ENCODE peak calls at places on chromosomes 16 and 17, in seven cellular contexts. J, C, P, Q, D, K and Y are unnamed samples. For H3K4me1, the result is how much of the 10 kb centered on the place peaks cover.

GRCh38 chr16:71542377-71542776 is 16.2 kb downstream of the CHST4 start:
- DNase-seq in D (peak), P (peak), Q (peak), C (peak), K (peak), J (peak), Y (peak)

GRCh38 chr17:49210158-49211029 is at the start of the genes ABI3 and GNGT2:
- DNase-seq in P (peak), J (peak), D (peak), C (peak), Q (peak), K (no peak), Y (no peak)

GRCh38 chr17:39800540-39800939 is 62.8 kb downstream of the GRB7 start:
- DNase-seq in C (no peak), Q (no peak), D (no peak), P (no peak), K (no peak), J (peak), Y (no peak)

GRCh38 chr16:1791943-1792812 is 1.3 kb downstream of the IGFALS start:
- DNase-seq in P (peak), Q (peak), D (no peak), J (no peak), K (no peak), C (peak), Y (peak)

GRCh38 chr17:33072421-33073175 is 81.0 kb downstream of the SPACA3 start:
- DNase-seq in D (no peak), J (no peak), Q (no peak), K (no peak), P (no peak), C (no peak), Y (no peak)

GRCh38 chr17:64355536-64356303 is 34.9 kb downstream of the PECAM1 start:
- DNase-seq in P (no peak), Q (no peak), D (peak), J (no peak), K (no peak), C (no peak), Y (peak)

GRCh38 chr16:66342294-66342900 is 24.1 kb upstream of the CDH5 start:
- DNase-seq in J (peak), D (no peak), P (no peak), K (peak), Q (peak), C (no peak), Y (peak)

GRCh38 chr17:35733366-35733765 is 1.9 kb downstream of the RASL10B start:
- DNase-seq in Q (no peak), D (no peak), C (no peak), K (no peak), J (no peak), P (peak), Y (no peak)

GRCh38 chr17:35486920-35487727 is 38.6 kb upstream of the SLFN13 start:
- DNase-seq in Q (peak), P (no peak), C (peak), K (peak), D (peak), J (no peak), Y (peak)

GRCh38 chr17:39283098-39283497 is 57.4 kb upstream of the STAC2 start:
- DNase-seq in D (no peak), Q (no peak), C (no peak), P (no peak), J (no peak), K (no peak), Y (no peak)

GRCh38 chr17:19645608-19646250 is 2.8 kb upstream of the ALDH3A2 start:
- DNase-seq in P (peak), C (peak), K (peak), J (peak), D (no peak), Q (peak), Y (peak)

GRCh38 chr16:68283840-68284595 is 19.7 kb downstream of the SLC7A6 start:
- DNase-seq in J (peak), C (no peak), D (no peak), K (no peak), P (no peak), Q (no peak), Y (no peak)

GRCh38 chr17:81529437-81529803 is 1.2 kb downstream of the FSCN2 start:
- DNase-seq in D (no peak), J (no peak), K (no peak), Q (no peak), C (no peak), P (no peak), Y (no peak)

GRCh38 chr16:67518676-67519075 is 10.0 kb upstream of the RIPOR1 start:
- DNase-seq in Q (no peak), K (no peak), D (no peak), P (no peak), C (no peak), J (peak), Y (no peak)

GRCh38 chr17:34382586-34383224 is 19.7 kb upstream of the CCL1 start:
- DNase-seq in D (no peak), K (no peak), C (no peak), Q (no peak), J (peak), P (no peak), Y (no peak)

GRCh38 chr16:16778322-16778721 is 399.4 kb downstream of the NPIPA7 start:
- DNase-seq in P (no peak), Q (no peak), J (no peak), D (no peak), C (no peak), K (no peak), Y (no peak)

GRCh38 chr16:12020007-12020406 is 43.5 kb downstream of the SNX29 start:
- DNase-seq in K (no peak), Q (no peak), P (no peak), D (no peak), J (peak), C (no peak), Y (no peak)

GRCh38 chr16:12021578-12022265 is 45.2 kb downstream of the SNX29 start:
- DNase-seq in P (no peak), K (no peak), J (no peak), C (no peak), Q (no peak), D (no peak), Y (no peak)

GRCh38 chr16:12011565-12011964 is 35.0 kb downstream of the SNX29 start:
- DNase-seq in P (no peak), K (no peak), J (no peak), Q (no peak), D (no peak), C (no peak), Y (no peak)

GRCh38 chr16:12017583-12017982 is 41.0 kb downstream of the SNX29 start:
- DNase-seq in K (no peak), P (no peak), Q (no peak), J (no peak), C (no peak), D (peak), Y (no peak)

DNA sequence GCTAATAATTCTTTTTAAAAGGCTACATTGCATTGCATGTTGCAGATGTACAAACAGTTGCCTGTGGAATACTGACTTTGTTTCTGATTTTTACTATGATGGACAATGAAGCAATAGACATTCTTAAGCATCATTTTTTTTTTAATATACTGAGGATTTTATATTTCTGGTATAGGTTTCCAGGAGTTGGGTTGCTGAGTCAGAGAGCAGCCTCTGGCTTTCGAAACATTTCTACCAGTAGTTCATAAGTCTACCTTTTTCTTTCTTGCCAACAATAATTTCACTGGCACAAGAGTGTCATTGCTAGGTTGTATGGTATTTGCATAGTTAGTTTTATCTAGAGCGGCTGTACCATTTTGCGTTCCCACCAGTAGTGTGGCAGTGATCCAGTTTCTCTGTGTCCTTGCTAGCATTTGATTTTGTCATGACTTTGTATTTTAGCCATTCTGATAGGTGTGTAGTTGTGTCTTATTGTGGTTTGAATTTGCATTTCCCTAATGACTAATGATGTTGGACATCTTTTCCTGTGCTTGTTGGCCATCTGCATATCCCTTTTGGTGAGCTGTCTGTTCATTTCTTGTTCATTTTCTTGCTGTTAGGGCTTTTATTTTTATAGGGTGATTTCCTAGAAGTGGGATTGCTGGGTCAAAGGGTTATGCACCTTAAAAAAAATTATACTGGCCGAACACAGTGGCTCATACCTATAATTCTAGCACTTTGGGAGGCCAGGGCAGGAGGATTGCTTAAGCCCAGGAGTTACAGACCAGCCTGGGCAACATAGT is 39.8 kb downstream of the SNX29 start:
- DNase-seq in Q (no peak), J (no peak), K (no peak), D (peak), C (no peak), P (no peak), Y (no peak)
- TF ChIP-seq CTCF in Q (no peak), J (no peak), K (no peak), D (no peak), C (no peak), P (no peak), Y (no peak)

DNA sequence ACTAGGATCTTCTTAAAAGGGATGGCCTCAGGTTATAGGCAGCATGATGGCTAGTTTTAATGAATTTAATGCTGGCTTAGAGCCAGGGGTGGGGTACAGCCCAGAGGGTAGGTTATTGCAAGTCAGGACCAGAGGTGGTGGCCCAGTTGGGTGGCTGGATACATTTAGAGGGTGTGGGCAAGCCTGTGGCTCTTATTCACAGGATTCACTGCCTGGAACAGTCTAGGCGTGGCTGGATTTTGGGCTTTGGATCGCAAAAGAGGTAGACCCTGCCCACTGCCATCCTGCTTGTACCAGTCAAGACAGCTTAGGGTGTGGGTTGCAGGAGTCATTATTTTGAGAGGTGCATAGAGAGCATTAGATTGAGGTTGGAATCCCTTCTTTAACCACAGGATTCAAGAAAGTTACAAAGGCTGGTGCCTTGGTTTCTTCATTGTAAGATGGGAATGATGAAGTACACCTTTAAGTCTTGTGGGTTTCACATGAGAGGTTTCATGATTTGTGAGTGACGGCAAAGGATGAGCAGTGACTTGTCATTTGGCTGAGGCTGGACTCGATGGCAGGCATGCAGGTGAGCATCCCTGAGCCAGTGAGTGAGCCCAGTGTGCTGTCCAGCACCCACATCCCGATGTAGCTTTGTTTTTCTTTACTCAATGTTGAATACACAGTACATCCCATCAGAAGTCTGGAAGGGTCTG is 85.2 kb downstream of the KSR1 start:
- DNase-seq in Q (no peak), C (no peak), J (no peak), D (no peak), P (no peak), K (no peak), Y (peak)
- H3K4me1 ChIP-seq in Q (half or more), C (under half), J (under half), D (half or more), P (under half), K (half or more), Y (under half)

GRCh38 chr17:2964370-2964769 is 99.0 kb downstream of the OR1D5 start:
- DNase-seq in K (no peak), Q (no peak), C (no peak), P (peak), J (no peak), D (no peak), Y (no peak)
- H3K27ac ChIP-seq in K (peak), Q (no peak), C (no peak), P (no peak), J (no peak), D (no peak), Y (no peak)

GRCh38 chr17:27560668-27561067 is 70.3 kb upstream of the LGALS9 start:
- DNase-seq in Q (no peak), J (no peak), D (peak), P (no peak), K (no peak), C (peak), Y (no peak)

GRCh38 chr17:27558341-27558740 is 72.6 kb upstream of the LGALS9 start:
- DNase-seq in K (no peak), D (no peak), J (no peak), C (no peak), Q (no peak), P (no peak), Y (no peak)

GRCh38 chr17:27559996-27560481 is 70.9 kb upstream of the LGALS9 start:
- DNase-seq in K (no peak), Q (peak), D (peak), J (no peak), P (no peak), C (peak), Y (no peak)

GRCh38 chr17:27558842-27559505 is 72.0 kb upstream of the LGALS9 start:
- DNase-seq in C (no peak), D (no peak), J (no peak), K (no peak), Q (peak), P (peak), Y (no peak)

GRCh38 chr17:27559506-27559931 is 71.5 kb upstream of the LGALS9 start:
- DNase-seq in C (peak), Q (peak), K (no peak), D (peak), P (no peak), J (no peak), Y (no peak)
- TF ChIP-seq CTCF in C (no peak), Q (peak), K (no peak), D (peak), P (no peak), J (no peak), Y (peak)

GRCh38 chr17:45050680-45051059 is 762 bp downstream of the DCAKD start:
- DNase-seq in J (peak), K (peak), P (no peak), Q (peak), D (peak), C (no peak), Y (no peak)

GRCh38 chr17:45051060-45051719 is at the start of gene DCAKD:
- DNase-seq in P (peak), D (peak), C (peak), K (peak), J (peak), Q (peak), Y (peak)

GRCh38 chr17:45052052-45052772 is 780 bp upstream of the DCAKD start:
- DNase-seq in Q (peak), P (peak), C (peak), K (no peak), J (peak), D (no peak), Y (no peak)

GRCh38 chr17:45046536-45047125 is 4.8 kb downstream of the DCAKD start:
- DNase-seq in K (peak), P (no peak), C (no peak), J (no peak), D (peak), Q (no peak), Y (no peak)

DNA sequence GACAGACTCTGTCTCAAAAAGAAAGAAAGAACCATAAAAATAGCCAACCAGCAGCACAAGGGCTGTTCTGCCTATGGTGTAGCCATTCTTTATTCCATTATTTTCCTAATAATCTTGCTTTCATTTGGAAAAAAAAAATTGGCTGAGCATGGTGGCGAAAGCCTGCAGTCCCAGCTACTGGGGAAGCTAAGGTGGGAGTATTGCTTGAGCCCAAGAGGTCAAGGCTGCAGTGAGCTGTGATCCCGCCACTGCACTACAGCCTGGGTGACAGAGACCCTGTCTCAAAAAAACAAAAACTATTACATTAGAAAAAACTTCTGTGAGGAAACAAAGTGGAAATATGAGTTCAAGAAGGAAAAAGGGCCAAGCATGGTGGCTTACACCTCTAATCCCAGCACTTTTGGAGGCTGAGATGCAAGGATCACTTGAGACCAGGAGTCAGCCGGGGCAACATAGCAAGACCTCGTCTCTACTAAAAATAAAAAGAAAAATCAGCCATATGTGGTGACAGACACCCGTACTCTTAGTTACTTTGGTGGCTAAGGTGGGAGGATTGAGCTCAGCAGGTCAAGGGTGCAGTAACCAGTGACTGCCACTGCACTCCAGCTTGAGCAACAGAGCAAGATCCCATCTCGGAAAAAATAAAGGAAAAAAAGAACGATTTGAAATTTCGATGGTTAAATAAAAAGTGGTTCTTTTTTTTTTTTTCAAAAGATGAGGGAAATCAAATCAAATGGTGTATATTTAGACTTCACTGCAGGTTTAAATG is 2.5 kb downstream of the DCAKD start:
- DNase-seq in K (peak), J (peak), Q (no peak), D (no peak), C (no peak), P (no peak), Y (no peak)
- H3K4me1 ChIP-seq in K (under half), J (under half), Q (under half), D (under half), C (under half), P (under half), Y (under half)

DNA sequence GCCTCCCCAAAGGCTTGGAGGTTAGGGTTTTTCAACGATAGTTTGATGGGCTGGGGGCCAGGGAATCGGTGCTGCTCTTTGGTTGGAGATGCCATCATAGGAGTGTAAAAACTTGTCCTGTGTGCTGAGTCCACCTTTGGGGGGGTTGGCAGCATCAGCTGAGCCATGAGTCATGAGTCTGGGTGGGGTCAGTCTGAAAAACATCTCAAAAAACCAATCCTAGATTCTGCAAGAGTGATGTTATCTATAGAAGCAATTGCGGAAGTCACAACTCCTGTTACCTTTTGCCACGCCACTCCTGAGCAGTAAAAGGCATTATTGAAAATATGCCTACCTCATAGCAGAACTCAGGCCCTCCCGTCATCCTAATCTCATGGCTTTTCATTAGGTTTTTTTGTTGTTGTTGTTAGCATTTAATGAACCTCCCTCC is 2.5 kb upstream of the PRSS41 start:
- DNase-seq in C (no peak), Q (peak), K (no peak), P (no peak), D (no peak), J (no peak), Y (peak)
- H3K27ac ChIP-seq in C (no peak), Q (peak), K (peak), P (no peak), D (no peak), J (no peak), Y (no peak)

DNA sequence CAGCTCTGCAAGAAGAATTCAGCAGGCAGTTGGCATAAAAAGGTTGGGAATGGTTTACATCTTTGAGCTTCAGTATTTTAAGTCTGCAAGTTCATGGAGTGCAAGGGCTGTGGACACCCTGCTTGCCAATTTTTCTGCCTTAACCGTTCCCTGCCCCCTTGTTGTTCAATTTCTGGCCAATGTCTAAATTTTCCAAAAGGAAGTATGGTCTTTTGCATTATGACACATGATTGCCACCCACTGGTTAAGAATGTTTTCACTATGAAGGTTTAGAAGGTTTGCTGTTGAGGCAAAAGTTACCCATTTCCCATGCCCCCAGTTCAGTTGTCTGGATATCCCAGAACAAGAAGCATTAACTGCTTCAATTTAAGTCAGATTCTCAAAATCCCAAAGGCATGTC is 441.9 kb downstream of the CDH13 start:
- DNase-seq in P (no peak), C (no peak), J (no peak), K (no peak), D (peak), Q (no peak), Y (no peak)
- TF ChIP-seq CTCF in P (peak), C (peak), J (peak), K (no peak), D (peak), Q (peak), Y (peak)

DNA sequence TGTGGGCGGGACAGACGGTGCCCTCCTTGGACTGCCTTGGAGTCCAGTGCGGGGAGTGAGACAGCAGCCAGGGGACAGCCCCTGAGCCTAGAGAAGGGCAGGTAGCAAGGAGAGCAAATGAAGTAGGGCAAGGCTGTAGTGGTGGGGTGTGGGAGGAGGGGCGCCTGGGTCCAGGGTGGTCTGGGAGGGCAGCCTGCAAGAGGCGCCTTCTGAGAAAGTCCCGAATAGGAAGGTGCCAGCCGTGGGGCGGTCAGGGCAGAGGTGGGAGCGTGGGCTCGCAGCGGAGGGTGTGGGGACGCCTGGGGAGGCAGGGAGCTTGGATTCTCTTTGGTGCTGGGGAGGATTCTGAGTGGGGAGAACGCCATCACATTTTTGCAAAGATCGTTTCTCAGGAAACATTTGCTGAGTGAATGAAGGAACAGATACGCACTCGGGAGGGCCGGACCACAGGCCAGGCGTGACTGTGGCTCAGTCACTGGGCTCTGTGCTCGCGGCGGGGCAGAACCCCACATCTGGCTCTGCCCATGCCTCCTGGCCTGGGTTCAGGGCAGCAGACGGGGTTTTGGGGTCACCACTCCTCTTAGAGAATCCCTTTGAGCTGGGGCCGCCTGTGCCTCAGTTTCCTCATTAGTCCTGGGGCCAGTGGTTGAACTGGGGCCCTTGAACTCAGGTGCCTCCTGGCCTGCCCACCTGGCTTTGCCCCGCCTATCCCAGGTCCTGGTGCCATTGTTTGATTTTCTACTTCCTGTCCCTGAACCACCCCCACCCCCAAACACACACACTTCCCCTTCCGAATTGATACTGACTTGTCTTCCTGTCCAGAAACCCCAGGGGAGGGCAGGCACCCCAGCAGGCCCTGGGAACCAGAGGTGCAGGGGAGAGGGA is 4.2 kb downstream of the SNN start:
- DNase-seq in J (peak), P (no peak), D (no peak), K (no peak), Q (no peak), C (peak), Y (no peak)
- H3K4me1 ChIP-seq in J (half or more), P (under half), D (under half), K (half or more), Q (under half), C (half or more), Y (under half)